ENCODE peak calls at places on chromosomes 6 and 20, in six cellular contexts. L, G, J, R, B and D are unnamed samples.

GRCh38 chr20:58402305-58402704 is 13.3 kb downstream of the VAPB start:
- DNase-seq in L (no peak), G (no peak), J (no peak), R (no peak), B (no peak), D (no peak)

GRCh38 chr6:36851632-36852031 is 12.4 kb upstream of the CPNE5 start:
- DNase-seq in L (no peak), G (no peak), J (no peak), R (no peak), B (no peak), D (no peak)

GRCh38 chr6:17130786-17131185 is 28.9 kb downstream of the STMND1 start:
- DNase-seq in L (no peak), G (no peak), J (no peak), R (no peak), B (no peak), D (no peak)

GRCh38 chr20:53984781-53985518 is 85.4 kb downstream of the BCAS1 start:
- DNase-seq in L (no peak), G (no peak), J (no peak), R (peak; percentile 40), B (no peak), D (no peak)

GRCh38 chr6:31143148-31143547 is 4.3 kb upstream of the PSORS1C2 start:
- DNase-seq in L (no peak), G (no peak), J (no peak), R (peak; percentile 79), B (no peak), D (no peak)

GRCh38 chr6:134351615-134352474 is 33.9 kb upstream of the SGK1 start:
- DNase-seq in L (no peak), G (no peak), J (no peak), R (no peak), B (no peak), D (no peak)

GRCh38 chr6:156658596-156659316 is 118.4 kb upstream of the ARID1B start:
- DNase-seq in L (no peak), G (no peak), J (no peak), R (no peak), B (no peak), D (no peak)

GRCh38 chr20:60331688-60332300 is 373.6 kb downstream of the CDH26 start:
- DNase-seq in L (no peak), G (no peak), J (no peak), R (no peak), B (no peak), D (no peak)

GRCh38 chr20:33710681-33711445 is 9.2 kb downstream of the PXMP4 start:
- DNase-seq in L (no peak), G (no peak), J (no peak), R (no peak), B (no peak), D (no peak)